ENCODE peak calls at places on chromosomes 6 and 20, in eight cellular contexts. R, Y, L, Q, H, A, N and V are unnamed samples.

GRCh38 chr20:47713941-47714450 is 71.3 kb downstream of the SULF2 start:
- DNase-seq in Y (no peak), N (peak), A (no peak), L (no peak), R (no peak), Q (no peak), H (no peak), V (no peak)

GRCh38 chr6:45398075-45398817 is 20.5 kb upstream of the SUPT3H start:
- DNase-seq in H (no peak), R (no peak), L (no peak), A (no peak), Y (no peak), Q (no peak), N (no peak), V (no peak)

GRCh38 chr6:150905769-150906168 is 40.3 kb downstream of the MTHFD1L start:
- DNase-seq in R (no peak), H (peak), A (no peak), L (peak), Q (no peak), Y (no peak), N (no peak), V (no peak)

GRCh38 chr20:32908334-32909292 is 49.9 kb downstream of the EFCAB8 start:
- DNase-seq in N (no peak), Y (no peak), R (no peak), Q (no peak), A (no peak), L (no peak), H (no peak), V (no peak)

GRCh38 chr20:23228912-23229311 is 121.7 kb upstream of the NXT1 start:
- DNase-seq in Q (no peak), L (no peak), H (no peak), R (no peak), N (no peak), Y (no peak), A (peak), V (no peak)

GRCh38 chr6:157689875-157690274 is 133.2 kb upstream of the SNX9 start:
- DNase-seq in Y (no peak), R (no peak), Q (no peak), L (no peak), H (no peak), A (no peak), N (no peak), V (no peak)

GRCh38 chr6:170034294-170034693 is 256.6 kb downstream of the DLL1 start:
- DNase-seq in N (no peak), Y (no peak), Q (no peak), A (no peak), R (no peak), L (no peak), H (no peak), V (no peak)

GRCh38 chr20:62359491-62360121 is 7.5 kb downstream of the LAMA5 start:
- DNase-seq in H (peak), N (no peak), Q (no peak), L (no peak), R (peak), Y (no peak), A (peak), V (no peak)

GRCh38 chr6:83474309-83474708 is 38.0 kb upstream of the PRSS35 start:
- DNase-seq in Q (no peak), R (no peak), A (no peak), Y (no peak), L (peak), H (no peak), N (no peak), V (no peak)

GRCh38 chr6:4896401-4896800 is 107.4 kb downstream of the RPP40 start:
- DNase-seq in L (no peak), H (no peak), Q (no peak), N (no peak), Y (no peak), R (no peak), A (no peak), V (no peak)

GRCh38 chr6:74603676-74604075 is 602.2 kb downstream of the COL12A1 start:
- DNase-seq in N (no peak), H (no peak), Q (no peak), Y (no peak), R (no peak), A (no peak), L (no peak), V (no peak)

GRCh38 chr6:93575495-93575894 is 156.1 kb upstream of the EPHA7 start:
- DNase-seq in H (no peak), Y (no peak), A (no peak), L (no peak), Q (no peak), R (no peak), N (no peak), V (no peak)

GRCh38 chr6:35757461-35758123 is 18.8 kb upstream of the CLPSL2 start:
- DNase-seq in Q (no peak), R (peak), H (peak), L (peak), Y (no peak), A (peak), N (peak), V (no peak)

GRCh38 chr6:119340766-119341487 is 8.6 kb downstream of the MAN1A1 start:
- DNase-seq in Y (no peak), N (no peak), L (peak), R (no peak), Q (no peak), A (no peak), H (peak), V (no peak)

GRCh38 chr6:104711371-104711770 is 148.3 kb downstream of the HACE1 start:
- DNase-seq in N (peak), Q (no peak), A (peak), L (no peak), Y (no peak), R (no peak), H (no peak), V (no peak)

GRCh38 chr6:3838992-3839867 is 9.9 kb upstream of the FAM50B start:
- DNase-seq in H (no peak), R (no peak), Q (no peak), N (peak), Y (no peak), A (no peak), L (no peak), V (no peak)

GRCh38 chr6:77502966-77503365 is 39.7 kb upstream of the HTR1B start:
- DNase-seq in Y (no peak), Q (no peak), H (no peak), R (no peak), A (no peak), N (no peak), L (no peak), V (no peak)

GRCh38 chr6:19368511-19368910 is 468.7 kb upstream of the ID4 start:
- DNase-seq in Y (no peak), N (no peak), A (no peak), L (no peak), R (peak), Q (no peak), H (no peak), V (no peak)

GRCh38 chr6:168217880-168218537 is 101.6 kb downstream of the DACT2 start:
- DNase-seq in R (no peak), A (no peak), N (no peak), H (no peak), L (no peak), Y (no peak), Q (no peak), V (no peak)

GRCh38 chr6:156395276-156395675 is 381.9 kb upstream of the ARID1B start:
- DNase-seq in R (no peak), Y (no peak), A (no peak), H (no peak), Q (peak), N (no peak), L (no peak), V (no peak)

GRCh38 chr6:39952170-39952569 is 17.9 kb upstream of the MOCS1 start:
- DNase-seq in N (no peak), Q (no peak), L (no peak), A (no peak), R (no peak), Y (no peak), H (no peak), V (no peak)

GRCh38 chr6:142408409-142408808 is 106.6 kb downstream of the ADGRG6 start:
- DNase-seq in Y (no peak), H (no peak), N (no peak), Q (no peak), R (no peak), A (peak), L (no peak), V (no peak)

GRCh38 chr6:157649311-157650260 is 173.5 kb upstream of the SNX9 start:
- DNase-seq in H (no peak), Y (no peak), A (no peak), N (no peak), R (no peak), Q (no peak), L (no peak), V (no peak)

GRCh38 chr6:161048636-161049035 is 57.1 kb downstream of the MAP3K4 start:
- DNase-seq in L (no peak), H (no peak), N (no peak), R (no peak), A (no peak), Y (no peak), Q (no peak), V (peak)

GRCh38 chr6:158909938-158910337 is 90.1 kb downstream of the RSPH3 start:
- DNase-seq in R (no peak), H (no peak), Y (no peak), A (no peak), Q (no peak), L (peak), N (no peak), V (no peak)

GRCh38 chr6:36599791-36600209 is 5.6 kb downstream of the SRSF3 start:
- DNase-seq in Q (no peak), H (no peak), A (no peak), R (no peak), Y (no peak), N (no peak), L (peak), V (no peak)

GRCh38 chr20:13174402-13174801 is 46.7 kb upstream of the ISM1 start:
- DNase-seq in A (no peak), N (no peak), H (no peak), Q (peak), L (no peak), Y (no peak), R (no peak), V (no peak)

GRCh38 chr6:167811689-167812487 is 14.8 kb upstream of the AFDN start:
- DNase-seq in A (no peak), N (no peak), R (no peak), Q (no peak), Y (no peak), H (peak), L (no peak), V (peak)

GRCh38 chr6:154615483-154616025 is 105.1 kb upstream of the CNKSR3 start:
- DNase-seq in R (peak), H (peak), Y (no peak), L (peak), N (peak), A (peak), Q (no peak), V (peak)

GRCh38 chr20:24708411-24709295 is 239.2 kb downstream of the SYNDIG1 start:
- DNase-seq in R (no peak), A (no peak), Q (no peak), H (no peak), N (no peak), Y (no peak), L (no peak), V (no peak)

GRCh38 chr6:68122032-68122431 is 513.0 kb upstream of the ADGRB3 start:
- DNase-seq in R (no peak), H (no peak), L (peak), A (no peak), Q (no peak), N (no peak), Y (no peak), V (no peak)

GRCh38 chr20:47466704-47467459 is 34.8 kb upstream of the NCOA3 start:
- DNase-seq in N (no peak), L (no peak), Y (no peak), R (no peak), A (no peak), H (no peak), Q (no peak), V (no peak)

GRCh38 chr6:45677381-45677992 is 299.8 kb upstream of the SUPT3H start:
- DNase-seq in A (peak), L (no peak), N (no peak), Y (no peak), R (no peak), H (no peak), Q (peak), V (no peak)

DNA sequence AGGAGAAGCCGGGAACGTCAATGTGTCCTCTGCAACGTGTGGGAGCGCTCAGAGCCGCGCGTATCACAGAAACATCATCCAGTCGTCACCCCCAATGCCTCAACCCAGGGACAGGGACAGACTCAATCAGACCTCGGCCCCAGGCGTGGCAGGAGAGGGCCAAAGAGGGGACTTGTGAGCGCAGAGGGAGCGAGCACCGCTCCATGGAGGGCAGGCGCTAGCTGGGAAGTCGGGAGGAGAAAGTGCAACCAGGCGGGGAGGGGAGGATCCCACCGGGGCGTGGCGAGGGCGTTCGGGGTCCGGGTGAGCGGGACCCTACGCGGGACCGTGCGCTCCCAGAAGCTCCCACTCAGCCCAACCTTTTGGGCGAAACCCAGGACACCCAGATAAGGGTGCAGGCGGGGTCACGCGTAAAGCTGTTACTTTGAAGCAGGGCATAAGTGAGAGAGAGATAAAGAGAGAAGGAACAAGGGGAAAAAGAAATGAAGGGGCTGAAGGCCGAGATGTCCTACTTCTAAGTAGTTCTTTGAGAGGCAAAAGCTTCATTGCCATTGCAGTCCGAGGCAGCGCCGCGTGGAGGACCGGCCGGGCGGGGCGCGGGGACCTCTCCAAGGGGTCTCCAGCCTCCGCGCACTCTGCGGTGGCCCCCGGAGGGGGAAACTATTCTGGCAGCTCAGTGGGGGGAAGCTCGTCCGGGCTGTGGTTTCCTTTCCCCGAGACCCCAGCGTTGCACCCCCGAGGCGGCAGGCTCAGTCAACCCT is 862 bp upstream of the SOBP start:
- DNase-seq in A (peak), H (peak), R (no peak), L (peak), N (peak), Q (no peak), Y (no peak), V (no peak)
- TF ChIP-seq EZH2 in A (no peak), H (peak), R (no peak), L (peak), N (no peak), Q (no peak), Y (no peak), V (no peak)

DNA sequence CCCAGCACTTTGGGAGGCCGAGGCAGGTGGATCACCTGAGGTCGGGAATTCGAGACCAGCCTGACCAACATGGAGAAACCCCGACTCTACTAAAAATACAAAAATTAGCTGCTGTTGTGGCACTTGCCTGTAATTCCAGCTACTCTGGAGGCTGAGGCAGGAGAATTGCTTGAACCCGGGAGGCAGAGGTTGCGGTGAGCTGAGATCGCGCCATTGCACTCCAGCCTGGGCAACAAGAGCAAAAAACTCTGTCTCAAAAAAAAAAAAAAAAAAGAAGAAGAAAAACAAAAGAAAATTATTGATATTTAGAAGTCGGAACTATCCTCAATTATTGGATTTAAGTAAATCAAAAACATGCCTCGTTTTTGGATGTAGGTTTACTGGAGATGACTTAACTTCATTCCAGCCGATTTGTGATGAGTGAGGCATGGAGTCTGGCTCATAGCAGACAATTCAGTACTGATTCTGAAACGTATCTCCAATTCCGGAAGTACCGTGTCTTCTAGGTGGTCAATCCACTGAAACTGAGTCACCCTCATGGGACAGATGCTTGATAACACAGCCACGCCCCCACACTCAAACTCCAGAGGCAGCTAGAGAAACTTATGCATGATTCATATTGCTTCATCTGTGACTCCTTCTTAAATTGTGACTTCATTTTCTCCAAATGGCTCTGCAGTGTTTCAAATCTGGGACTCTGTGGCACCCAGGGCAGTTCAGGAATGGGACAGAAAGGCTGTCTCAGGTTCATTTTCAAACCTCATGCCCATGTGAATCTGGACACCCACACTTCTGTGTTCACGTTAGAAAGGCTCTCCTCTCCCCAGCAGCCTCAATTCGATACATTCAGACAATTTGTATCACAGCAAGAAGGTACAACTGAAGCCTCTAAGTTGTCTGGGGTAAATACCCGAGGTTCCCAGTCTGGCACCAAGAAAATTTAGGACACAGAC is 110.4 kb upstream of the ARMC2 start:
- DNase-seq in N (no peak), Y (no peak), H (peak), L (no peak), Q (no peak), A (peak), R (peak), V (no peak)
- H3K27ac ChIP-seq in N (no peak), Y (no peak), H (peak), L (no peak), Q (no peak), A (peak), R (peak), V (no peak)

GRCh38 chr6:96897396-96898240 is at the start of gene NDUFAF4:
- DNase-seq in N (peak), L (peak), R (peak), Y (peak), H (peak), Q (peak), A (peak), V (peak)
- TF ChIP-seq POLR2AphosphoS5 in N (peak), L (peak), R (peak), Y (peak), H (peak), Q (peak), A (no peak), V (peak)

DNA sequence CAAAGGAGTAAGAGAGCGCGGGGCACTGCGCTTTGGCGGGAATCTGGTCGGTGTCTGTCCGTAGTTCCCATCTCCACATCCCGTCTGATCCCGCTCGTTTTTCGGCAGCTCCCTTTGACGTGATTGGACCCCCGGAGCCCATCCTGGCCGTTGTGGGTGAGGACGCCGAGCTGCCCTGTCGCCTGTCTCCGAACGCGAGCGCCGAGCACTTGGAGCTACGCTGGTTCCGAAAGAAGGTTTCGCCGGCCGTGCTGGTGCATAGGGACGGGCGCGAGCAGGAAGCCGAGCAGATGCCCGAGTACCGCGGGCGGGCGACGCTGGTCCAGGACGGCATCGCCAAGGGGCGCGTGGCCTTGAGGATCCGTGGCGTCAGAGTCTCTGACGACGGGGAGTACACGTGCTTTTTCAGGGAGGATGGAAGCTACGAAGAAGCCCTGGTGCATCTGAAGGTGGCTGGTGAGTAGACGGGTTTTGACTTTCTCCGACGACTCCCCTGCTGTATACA is 1.4 kb downstream of the BTN1A1 start:
- DNase-seq in N (no peak), Q (no peak), L (peak), Y (peak), H (no peak), R (no peak), A (peak), V (no peak)
- TF ChIP-seq EZH2 in N (peak), Q (no peak), L (peak), Y (peak), H (no peak), R (no peak), A (peak), V (no peak)

DNA sequence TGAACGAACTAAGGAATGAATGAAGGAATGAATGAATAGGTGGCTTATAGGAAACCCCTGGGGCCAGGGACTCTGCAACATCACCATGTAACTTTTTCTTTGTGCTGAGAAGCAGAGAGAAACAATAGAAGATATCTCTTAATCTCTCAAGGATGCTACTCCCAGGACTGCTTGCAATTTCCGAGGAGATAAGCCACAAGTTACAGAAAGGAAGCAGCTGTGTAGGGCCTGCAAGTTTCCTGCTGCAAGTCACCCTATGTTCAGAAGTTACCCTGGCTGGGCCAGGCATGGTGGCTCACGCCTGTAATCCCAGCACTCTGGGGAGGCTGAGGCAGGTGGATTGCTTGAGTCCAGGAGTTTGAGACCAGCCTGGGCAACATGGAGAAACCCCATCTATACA is 7.3 kb upstream of the MAVS start:
- DNase-seq in L (no peak), N (no peak), R (no peak), A (peak), H (peak), Q (no peak), Y (no peak), V (no peak)
- H3K27ac ChIP-seq in L (no peak), N (no peak), R (no peak), A (no peak), H (no peak), Q (no peak), Y (no peak), V (peak)